ENCODE peak calls at places on chromosomes 4 and X, in four cellular contexts. M is GM12864, Z is pancreas, L is fibroblast of pulmonary artery. O is an unnamed sample.

GRCh38 chr4:26349496-26349895 is 28.7 kb downstream of the RBPJ start:
- DNase-seq in L (no peak), Z (no peak), M (no peak), O (no peak)

GRCh38 chrX:1909419-1910206 is 294.8 kb downstream of the ASMT start:
- DNase-seq in M (no peak), L (no peak), Z (no peak), O (no peak)

GRCh38 chrX:46637937-46638336 is 64.4 kb downstream of the CHST7 start:
- DNase-seq in Z (no peak), M (peak), L (no peak), O (peak)

GRCh38 chr4:79290376-79290775 is 35.5 kb downstream of the NAA11 start:
- DNase-seq in L (no peak), M (no peak), Z (no peak), O (no peak)

GRCh38 chrX:8139713-8140112 is 31.4 kb downstream of the VCX2 start:
- DNase-seq in L (peak), Z (no peak), M (no peak), O (no peak)

GRCh38 chrX:123340691-123341090 is 156.6 kb downstream of the GRIA3 start:
- DNase-seq in Z (no peak), L (no peak), M (no peak), O (no peak)

GRCh38 chr4:36242629-36243354 is 1.5 kb downstream of the ARAP2 start:
- DNase-seq in Z (no peak), L (no peak), M (no peak), O (no peak)

GRCh38 chr4:87545052-87545451 is 15.9 kb upstream of the SPARCL1 start:
- DNase-seq in Z (no peak), L (no peak), M (no peak), O (no peak)

GRCh38 chr4:161762796-161763195 is 401.0 kb downstream of the FSTL5 start:
- DNase-seq in Z (no peak), L (peak), M (no peak), O (no peak)

GRCh38 chrX:40173662-40174593 is 76.2 kb upstream of the BCOR start:
- DNase-seq in L (no peak), Z (peak), M (no peak), O (peak)

GRCh38 chr4:44629280-44629866 is 22.1 kb downstream of the YIPF7 start:
- DNase-seq in L (peak), Z (peak), M (peak), O (peak)

GRCh38 chrX:57367649-57368048 is 81.1 kb downstream of the FAAH2 start:
- DNase-seq in Z (no peak), L (peak), M (no peak), O (no peak)

GRCh38 chrX:50068293-50068568 is 132.6 kb downstream of the AKAP4 start:
- DNase-seq in M (no peak), L (no peak), Z (no peak), O (no peak)

GRCh38 chr4:54566608-54567007 is 91.1 kb upstream of the KIT start:
- DNase-seq in Z (no peak), L (no peak), M (no peak), O (peak)

GRCh38 chr4:121070696-121071639 is 1.4 kb downstream of the NDNF start:
- DNase-seq in Z (peak), L (peak), M (no peak), O (no peak)

GRCh38 chrX:134545524-134545923 is 85.6 kb downstream of the HPRT1 start:
- DNase-seq in L (no peak), M (no peak), Z (no peak), O (no peak)

GRCh38 chr4:82954212-82954611 is 53.7 kb downstream of the THAP9 start:
- DNase-seq in Z (no peak), M (no peak), L (no peak), O (no peak)

GRCh38 chrX:129961180-129962083 is 21.0 kb upstream of the BCORL1 start:
- DNase-seq in L (no peak), Z (peak), M (peak), O (peak)

GRCh38 chr4:3415471-3416141 is 26.2 kb upstream of the HGFAC start:
- DNase-seq in Z (no peak), M (no peak), L (no peak), O (no peak)

DNA sequence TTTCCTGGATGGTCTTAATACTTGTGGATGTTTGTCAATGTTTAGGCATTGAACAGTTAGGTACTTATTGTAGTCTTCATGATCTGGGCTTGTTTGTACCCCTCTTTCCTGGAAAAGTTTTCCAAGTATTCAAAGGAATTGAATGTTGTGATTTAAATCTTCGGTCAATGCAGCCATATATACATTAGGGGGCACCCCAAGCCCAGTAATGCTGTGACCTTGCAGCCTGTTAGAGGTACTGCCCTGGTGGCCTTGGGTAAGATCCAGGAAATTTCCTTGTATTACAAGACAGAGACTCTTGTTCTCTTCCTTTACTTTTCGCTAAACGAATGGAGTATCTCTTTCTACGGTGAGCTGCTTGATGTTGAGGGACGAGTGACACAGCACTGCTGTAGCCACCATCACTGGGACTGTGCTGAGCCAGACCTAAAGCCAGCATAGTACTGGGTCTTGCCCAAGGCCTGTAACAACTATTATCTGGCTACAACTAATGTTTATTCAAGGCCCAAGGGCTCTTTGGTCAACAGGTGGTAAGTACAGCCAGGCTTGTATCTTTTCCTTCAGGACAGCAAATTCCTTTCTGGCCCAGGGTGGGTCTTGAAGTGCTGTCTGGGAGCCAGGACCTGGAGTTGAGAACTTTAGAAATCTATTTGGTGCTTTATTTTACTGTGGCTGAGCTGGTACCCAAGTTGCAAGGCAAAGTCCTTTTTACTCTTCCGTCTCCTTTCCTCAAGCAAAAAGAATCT is 118.3 kb upstream of the ATOH1 start:
- DNase-seq in M (peak), Z (no peak), L (no peak), O (peak)
- TF ChIP-seq CTCF in M (peak), Z (no peak), L (no peak), O (peak)

DNA sequence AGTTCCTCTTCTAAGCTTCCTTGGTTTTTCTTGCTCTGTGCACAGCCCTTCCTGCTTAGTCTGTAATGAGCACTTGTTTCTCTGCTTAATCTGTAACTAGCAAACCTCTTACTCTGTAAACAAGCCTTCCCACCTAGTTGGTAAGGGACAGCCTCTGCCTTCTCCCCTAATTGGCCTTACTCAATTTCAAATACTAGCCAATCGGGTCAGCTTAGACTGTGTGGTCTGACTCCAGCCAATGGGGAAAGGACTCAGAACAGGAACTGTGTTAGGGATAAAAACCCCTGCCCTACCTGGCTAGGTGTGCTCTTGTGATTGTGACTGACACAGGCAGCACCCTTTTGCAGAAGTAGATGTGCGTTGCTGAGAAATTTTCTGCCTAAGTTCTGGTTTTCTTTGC is 136.5 kb upstream of the AADAT start:
- DNase-seq in L (no peak), Z (no peak), M (no peak), O (no peak)
- H3K4me3 ChIP-seq in L (no peak), Z (no peak), M (no peak), O (no peak)

GRCh38 chrX:155865193-155865592 is 16.0 kb upstream of the VAMP7 start:
- DNase-seq in L (no peak), Z (no peak), M (no peak), O (no peak)

GRCh38 chrX:155867821-155868220 is 13.3 kb upstream of the VAMP7 start:
- DNase-seq in M (no peak), L (no peak), Z (no peak), O (no peak)

GRCh38 chrX:155864655-155865054 is 16.5 kb upstream of the VAMP7 start:
- DNase-seq in Z (no peak), L (peak), M (no peak), O (no peak)
- TF ChIP-seq CTCF in Z (no peak), L (peak), M (no peak), O (no peak)

DNA sequence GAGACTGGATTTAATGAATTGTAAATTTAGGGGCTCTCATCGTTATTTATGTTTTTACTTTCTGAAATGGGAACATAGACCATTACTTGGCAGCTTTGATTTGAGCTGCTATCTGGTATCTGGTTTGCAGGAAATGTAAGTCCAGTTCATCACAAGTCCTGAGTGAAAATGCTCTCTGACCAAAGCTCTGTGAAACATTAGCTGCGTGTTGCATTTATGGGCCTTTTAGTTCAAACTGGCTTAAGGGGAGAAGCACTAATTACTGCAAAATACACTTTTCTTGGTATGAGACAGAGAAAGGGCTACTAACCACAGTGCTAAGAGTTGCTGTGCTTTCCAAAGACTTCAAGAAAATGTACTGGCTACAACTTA is 453 bp downstream of the CC2D2A start:
- DNase-seq in Z (no peak), L (no peak), M (no peak), O (no peak)
- H3K4me3 ChIP-seq in Z (peak), L (peak), M (no peak), O (peak)

GRCh38 chrX:103999234-103999633 is 14.3 kb downstream of the H2BW1 start:
- DNase-seq in Z (no peak), M (no peak), L (no peak), O (peak)
- TF ChIP-seq CTCF in Z (no peak), M (no peak), L (no peak), O (no peak)

GRCh38 chrX:372856-373640 is 13.7 kb downstream of the PPP2R3B start:
- DNase-seq in M (no peak), Z (no peak), L (peak), O (no peak)
- H3K4me3 ChIP-seq in M (no peak), Z (no peak), L (peak), O (no peak)

GRCh38 chr4:48254381-48255072 is 15.1 kb downstream of the TEC start:
- DNase-seq in M (no peak), Z (peak), L (peak), O (no peak)
- TF ChIP-seq CTCF in M (no peak), Z (no peak), L (no peak), O (no peak)